ENCODE peak calls at places on chromosomes 1 and 21, in seven cellular contexts. O is right atrium auricular region; N is astrocyte of the spinal cord; Z is AML-193; J is mammary epithelial cell; F is foreskin keratinocyte; U is stimulated activated CD8-positive, alpha-beta memory T cell treated with anti-CD3 and anti-CD28 coated beads, Interleukin-15, amount 100 ng/mL, for 24 hours. G is an unnamed sample.

GRCh38 chr1:1433804-1434130 is 1.7 kb upstream of the VWA1 start:
- DNase-seq in Z (no peak), F (no peak), J (peak), U (no peak), O (peak), N (peak), G (no peak)

GRCh38 chr1:93844262-93845045 is 34.6 kb downstream of the DNTTIP2 start:
- DNase-seq in Z (peak), U (no peak), F (peak), J (peak), N (peak), O (no peak), G (peak)

GRCh38 chr1:232974971-232975370 is 24.6 kb downstream of the NTPCR start:
- DNase-seq in J (no peak), Z (no peak), O (peak), N (peak), F (no peak), U (no peak), G (no peak)

GRCh38 chr1:180617769-180618168 is 14.1 kb upstream of the XPR1 start:
- DNase-seq in Z (no peak), N (no peak), F (no peak), J (no peak), U (no peak), O (no peak), G (no peak)

GRCh38 chr1:109116286-109116685 is 2.4 kb downstream of the ELAPOR1 start:
- DNase-seq in J (no peak), Z (no peak), O (no peak), U (no peak), F (no peak), N (no peak), G (no peak)

GRCh38 chr1:51535006-51535592 is 16.0 kb upstream of the EPS15 start:
- DNase-seq in O (peak), J (peak), F (no peak), U (no peak), Z (peak), N (peak), G (no peak)

GRCh38 chr1:214709241-214709640 is 106.2 kb downstream of the CENPF start:
- DNase-seq in N (no peak), Z (no peak), J (no peak), O (no peak), U (no peak), F (no peak), G (no peak)

GRCh38 chr21:42556960-42557359 is 43.3 kb downstream of the SLC37A1 start:
- DNase-seq in J (no peak), Z (no peak), F (no peak), U (no peak), N (no peak), O (no peak), G (no peak)

GRCh38 chr1:204885288-204885711 is 14.6 kb downstream of the NFASC start:
- DNase-seq in J (peak), O (no peak), N (no peak), Z (no peak), U (no peak), F (no peak), G (no peak)

GRCh38 chr1:2529776-2530500 is at the start of gene HES5:
- DNase-seq in O (no peak), N (no peak), U (no peak), Z (no peak), J (no peak), F (no peak), G (no peak)

GRCh38 chr1:160774886-160775719 is 20.9 kb upstream of the LY9 start:
- DNase-seq in F (no peak), Z (no peak), N (no peak), O (no peak), U (no peak), J (no peak), G (no peak)

GRCh38 chr1:112251766-112252506 is 144.1 kb upstream of the CTTNBP2NL start:
- DNase-seq in O (peak), F (peak), Z (no peak), U (no peak), N (peak), J (peak), G (no peak)

GRCh38 chr1:217026506-217026905 is 303.3 kb upstream of the ESRRG start:
- DNase-seq in Z (no peak), J (peak), U (no peak), O (no peak), F (no peak), N (no peak), G (no peak)

GRCh38 chr1:68255301-68255700 is 23.0 kb upstream of the WLS start:
- DNase-seq in U (no peak), N (no peak), F (no peak), Z (peak), O (no peak), J (no peak), G (no peak)

GRCh38 chr1:100746542-100746932 is 27.0 kb downstream of the VCAM1 start:
- DNase-seq in O (no peak), U (no peak), Z (no peak), N (no peak), F (no peak), J (no peak), G (no peak)

GRCh38 chr1:158563852-158564251 is 6.5 kb downstream of the OR6P1 start:
- DNase-seq in U (no peak), J (no peak), Z (peak), F (no peak), O (no peak), N (no peak), G (no peak)

GRCh38 chr1:15118579-15118978 is 35.0 kb upstream of the TMEM51 start:
- DNase-seq in J (no peak), Z (no peak), O (no peak), F (no peak), U (no peak), N (no peak), G (no peak)